ENCODE peak calls at places on chromosomes 3 and 15, in four cellular contexts. One of them, this sample, is unnamed.
A peak's percentile ranks its signal among the peaks of the same experiment; 100 is the strongest.

GRCh38 chr3:11434017-11434526 is 161.9 kb downstream of the ATG7 start:
- DNase-seq in AG04450: peak; percentile 16
- DNase-seq in activated effector memory CD4-positive, alpha-beta T cell treated with anti-CD3 and anti-CD28 coated beads, Interleukin-2, amount 50 U/mL, for 16 hours: no peak
- DNase-seq in A549: no peak
- DNase-seq in this sample: peak; percentile 11

GRCh38 chr15:25019434-25019833 is 64.6 kb downstream of the SNRPN start:
- DNase-seq in AG04450: no peak
- DNase-seq in activated effector memory CD4-positive, alpha-beta T cell treated with anti-CD3 and anti-CD28 coated beads, Interleukin-2, amount 50 U/mL, for 16 hours: no peak
- DNase-seq in A549: no peak
- DNase-seq in this sample: no peak

GRCh38 chr3:30886888-30887287 is 7.6 kb downstream of the GADL1 start:
- DNase-seq in AG04450: no peak
- DNase-seq in activated effector memory CD4-positive, alpha-beta T cell treated with anti-CD3 and anti-CD28 coated beads, Interleukin-2, amount 50 U/mL, for 16 hours: no peak
- DNase-seq in A549: no peak
- DNase-seq in this sample: no peak

GRCh38 chr3:119104031-119104430 is 41.9 kb upstream of the TEX55 start:
- DNase-seq in AG04450: no peak
- DNase-seq in activated effector memory CD4-positive, alpha-beta T cell treated with anti-CD3 and anti-CD28 coated beads, Interleukin-2, amount 50 U/mL, for 16 hours: no peak
- DNase-seq in A549: no peak
- DNase-seq in this sample: no peak

GRCh38 chr3:127857270-127857801 is 35.0 kb upstream of the MGLL start:
- DNase-seq in AG04450: no peak
- DNase-seq in activated effector memory CD4-positive, alpha-beta T cell treated with anti-CD3 and anti-CD28 coated beads, Interleukin-2, amount 50 U/mL, for 16 hours: no peak
- DNase-seq in A549: peak; percentile 30
- DNase-seq in this sample: no peak

GRCh38 chr3:43411429-43411828 is 125.1 kb downstream of the SNRK start:
- DNase-seq in AG04450: no peak
- DNase-seq in activated effector memory CD4-positive, alpha-beta T cell treated with anti-CD3 and anti-CD28 coated beads, Interleukin-2, amount 50 U/mL, for 16 hours: no peak
- DNase-seq in A549: no peak
- DNase-seq in this sample: no peak

GRCh38 chr3:123880998-123881561 is 3.1 kb downstream of the MYLK start:
- DNase-seq in AG04450: peak; percentile 13
- DNase-seq in activated effector memory CD4-positive, alpha-beta T cell treated with anti-CD3 and anti-CD28 coated beads, Interleukin-2, amount 50 U/mL, for 16 hours: no peak
- DNase-seq in A549: peak; percentile 65
- DNase-seq in this sample: no peak

GRCh38 chr15:49131403-49131802 is 24.0 kb downstream of the COPS2 start:
- DNase-seq in AG04450: no peak
- DNase-seq in activated effector memory CD4-positive, alpha-beta T cell treated with anti-CD3 and anti-CD28 coated beads, Interleukin-2, amount 50 U/mL, for 16 hours: no peak
- DNase-seq in A549: no peak
- DNase-seq in this sample: no peak

GRCh38 chr15:57509965-57510364 is 81.7 kb upstream of the MYZAP start:
- DNase-seq in AG04450: no peak
- DNase-seq in activated effector memory CD4-positive, alpha-beta T cell treated with anti-CD3 and anti-CD28 coated beads, Interleukin-2, amount 50 U/mL, for 16 hours: no peak
- DNase-seq in A549: no peak
- DNase-seq in this sample: peak; percentile 50